ENCODE peak calls at places on chromosomes 6 and 20, in five cellular contexts. W is smooth muscle cell of the brain vasculature, Z is hypothalamus, E is B cell, N is HCEC 1CT. F is an unnamed sample.

GRCh38 chr6:26543953-26544352 is 5.8 kb downstream of the HMGN4 start:
- DNase-seq in W (no peak), Z (no peak), E (no peak), N (peak), F (peak)

GRCh38 chr6:168852336-168852884 is 401.2 kb downstream of the THBS2 start:
- DNase-seq in W (no peak), Z (no peak), E (no peak), N (no peak), F (no peak)

GRCh38 chr6:48036316-48036715 is 74.7 kb downstream of the PTCHD4 start:
- DNase-seq in W (no peak), Z (no peak), E (no peak), N (peak), F (peak)

GRCh38 chr20:51402201-51402600 is 140.3 kb downstream of the NFATC2 start:
- DNase-seq in W (no peak), Z (no peak), E (no peak), N (no peak), F (no peak)

GRCh38 chr20:48460681-48461080 is 367.1 kb downstream of the PREX1 start:
- DNase-seq in W (no peak), Z (no peak), E (peak), N (no peak), F (no peak)

GRCh38 chr6:45964300-45964699 is 51.4 kb downstream of the CLIC5 start:
- DNase-seq in W (no peak), Z (no peak), E (no peak), N (no peak), F (no peak)

GRCh38 chr6:56552212-56553130 is 90.2 kb downstream of the DST start:
- DNase-seq in W (no peak), Z (no peak), E (no peak), N (no peak), F (no peak)

GRCh38 chr6:116500969-116501433 is 10.4 kb upstream of the CALHM5 start:
- DNase-seq in W (no peak), Z (no peak), E (no peak), N (no peak), F (peak)

F was measured in MCF 10A.